ENCODE peak calls at places on chromosomes 13 and 19, in nine cellular contexts. One of them, this sample, is unnamed.

GRCh38 chr13:38866649-38867048 is 124.0 kb downstream of the STOML3 start:
- DNase-seq in breast epithelium: no peak
- DNase-seq in transverse colon: no peak
- DNase-seq in stomach: no peak
- DNase-seq in SK-N-SH: no peak
- DNase-seq in GM23338: no peak
- DNase-seq in HepG2: peak
- DNase-seq in H1: no peak
- DNase-seq in GM12878: no peak
- DNase-seq in this sample: no peak

GRCh38 chr13:66996503-66996902 is 233.6 kb downstream of the PCDH9 start:
- DNase-seq in breast epithelium: no peak
- DNase-seq in transverse colon: no peak
- DNase-seq in stomach: no peak
- DNase-seq in SK-N-SH: no peak
- DNase-seq in GM23338: no peak
- DNase-seq in HepG2: no peak
- DNase-seq in H1: no peak
- DNase-seq in GM12878: no peak
- DNase-seq in this sample: no peak

GRCh38 chr13:72141845-72142470 is 275.0 kb upstream of the DACH1 start:
- DNase-seq in breast epithelium: no peak
- DNase-seq in transverse colon: no peak
- DNase-seq in stomach: no peak
- DNase-seq in SK-N-SH: no peak
- DNase-seq in GM23338: no peak
- DNase-seq in HepG2: no peak
- DNase-seq in H1: no peak
- DNase-seq in GM12878: no peak
- DNase-seq in this sample: peak

GRCh38 chr13:50124536-50125305 is 109.5 kb downstream of the KCNRG start:
- DNase-seq in breast epithelium: peak
- DNase-seq in transverse colon: peak
- DNase-seq in stomach: peak
- DNase-seq in SK-N-SH: peak
- DNase-seq in GM23338: peak
- DNase-seq in HepG2: peak
- DNase-seq in H1: no peak
- DNase-seq in GM12878: no peak
- DNase-seq in this sample: peak

GRCh38 chr13:24684600-24684998 is 4.4 kb downstream of the ATP12A start:
- DNase-seq in breast epithelium: no peak
- DNase-seq in transverse colon: no peak
- DNase-seq in stomach: no peak
- DNase-seq in SK-N-SH: no peak
- DNase-seq in GM23338: no peak
- DNase-seq in HepG2: no peak
- DNase-seq in H1: no peak
- DNase-seq in GM12878: no peak
- DNase-seq in this sample: no peak

GRCh38 chr19:58518261-58519086 is 1.1 kb downstream of the ZBTB45 start:
- DNase-seq in breast epithelium: no peak
- DNase-seq in transverse colon: peak
- DNase-seq in stomach: no peak
- DNase-seq in SK-N-SH: peak
- DNase-seq in GM23338: no peak
- DNase-seq in HepG2: no peak
- DNase-seq in H1: no peak
- DNase-seq in GM12878: no peak
- DNase-seq in this sample: no peak

GRCh38 chr13:51624207-51624606 is 39.9 kb downstream of the WDFY2 start:
- DNase-seq in breast epithelium: no peak
- DNase-seq in transverse colon: no peak
- DNase-seq in stomach: no peak
- DNase-seq in SK-N-SH: no peak
- DNase-seq in GM23338: no peak
- DNase-seq in HepG2: no peak
- DNase-seq in H1: no peak
- DNase-seq in GM12878: no peak
- DNase-seq in this sample: no peak

GRCh38 chr13:109744512-109745051 is 41.8 kb downstream of the IRS2 start:
- DNase-seq in breast epithelium: no peak
- DNase-seq in transverse colon: peak
- DNase-seq in stomach: no peak
- DNase-seq in SK-N-SH: peak
- DNase-seq in GM23338: no peak
- DNase-seq in HepG2: no peak
- DNase-seq in H1: no peak
- DNase-seq in GM12878: no peak
- DNase-seq in this sample: peak

GRCh38 chr13:76879876-76880270 is 6.3 kb downstream of the KCTD12 start:
- DNase-seq in breast epithelium: no peak
- DNase-seq in transverse colon: no peak
- DNase-seq in stomach: no peak
- DNase-seq in SK-N-SH: no peak
- DNase-seq in GM23338: no peak
- DNase-seq in HepG2: no peak
- DNase-seq in H1: no peak
- DNase-seq in GM12878: no peak
- DNase-seq in this sample: no peak

GRCh38 chr19:53782698-53783097 is 41.4 kb downstream of the NLRP12 start:
- DNase-seq in breast epithelium: no peak
- DNase-seq in transverse colon: no peak
- DNase-seq in stomach: no peak
- DNase-seq in SK-N-SH: no peak
- DNase-seq in GM23338: peak
- DNase-seq in HepG2: no peak
- DNase-seq in H1: no peak
- DNase-seq in GM12878: no peak
- DNase-seq in this sample: no peak

GRCh38 chr13:106418556-106418955 is 116.9 kb downstream of the EFNB2 start:
- DNase-seq in breast epithelium: no peak
- DNase-seq in transverse colon: no peak
- DNase-seq in stomach: no peak
- DNase-seq in SK-N-SH: peak
- DNase-seq in GM23338: no peak
- DNase-seq in HepG2: no peak
- DNase-seq in H1: no peak
- DNase-seq in GM12878: no peak
- DNase-seq in this sample: no peak

GRCh38 chr19:16268676-16269319 is 55.8 kb upstream of the KLF2 start:
- DNase-seq in breast epithelium: no peak
- DNase-seq in transverse colon: no peak
- DNase-seq in stomach: no peak
- DNase-seq in SK-N-SH: no peak
- DNase-seq in GM23338: no peak
- DNase-seq in HepG2: no peak
- DNase-seq in H1: no peak
- DNase-seq in GM12878: no peak
- DNase-seq in this sample: no peak

GRCh38 chr13:96958286-96958891 is 35.9 kb downstream of the OXGR1 start:
- DNase-seq in breast epithelium: no peak
- DNase-seq in transverse colon: no peak
- DNase-seq in stomach: peak
- DNase-seq in SK-N-SH: peak
- DNase-seq in GM23338: peak
- DNase-seq in HepG2: peak
- DNase-seq in H1: no peak
- DNase-seq in GM12878: no peak
- DNase-seq in this sample: peak

GRCh38 chr13:113951246-113951999 is 22.5 kb downstream of the C13orf46 start:
- DNase-seq in breast epithelium: peak
- DNase-seq in transverse colon: peak
- DNase-seq in stomach: peak
- DNase-seq in SK-N-SH: peak
- DNase-seq in GM23338: peak
- DNase-seq in HepG2: peak
- DNase-seq in H1: peak
- DNase-seq in GM12878: no peak
- DNase-seq in this sample: peak

GRCh38 chr19:41905273-41906002 is 22.5 kb downstream of the ARHGEF1 start:
- DNase-seq in breast epithelium: no peak
- DNase-seq in transverse colon: no peak
- DNase-seq in stomach: no peak
- DNase-seq in SK-N-SH: no peak
- DNase-seq in GM23338: no peak
- DNase-seq in HepG2: no peak
- DNase-seq in H1: no peak
- DNase-seq in GM12878: no peak
- DNase-seq in this sample: no peak

GRCh38 chr13:64332048-64332447 is 2898.1 kb downstream of the PCDH9 start:
- DNase-seq in breast epithelium: no peak
- DNase-seq in transverse colon: no peak
- DNase-seq in stomach: no peak
- DNase-seq in SK-N-SH: peak
- DNase-seq in GM23338: no peak
- DNase-seq in HepG2: no peak
- DNase-seq in H1: no peak
- DNase-seq in GM12878: no peak
- DNase-seq in this sample: no peak

GRCh38 chr19:19464339-19465098 is 50.8 kb downstream of the TSSK6 start:
- DNase-seq in breast epithelium: no peak
- DNase-seq in transverse colon: no peak
- DNase-seq in stomach: peak
- DNase-seq in SK-N-SH: no peak
- DNase-seq in GM23338: peak
- DNase-seq in HepG2: no peak
- DNase-seq in H1: no peak
- DNase-seq in GM12878: no peak
- DNase-seq in this sample: no peak

GRCh38 chr19:5719961-5720790 is at the start of the genes CATSPERD and LONP1:
- DNase-seq in breast epithelium: peak
- DNase-seq in transverse colon: peak
- DNase-seq in stomach: peak
- DNase-seq in SK-N-SH: peak
- DNase-seq in GM23338: peak
- DNase-seq in HepG2: peak
- DNase-seq in H1: peak
- DNase-seq in GM12878: peak
- DNase-seq in this sample: peak

GRCh38 chr13:94413545-94413944 is 65.9 kb downstream of the DCT start:
- DNase-seq in breast epithelium: no peak
- DNase-seq in transverse colon: no peak
- DNase-seq in stomach: no peak
- DNase-seq in SK-N-SH: no peak
- DNase-seq in GM23338: no peak
- DNase-seq in HepG2: no peak
- DNase-seq in H1: no peak
- DNase-seq in GM12878: no peak
- DNase-seq in this sample: no peak
- H3K27ac ChIP-seq in breast epithelium: no peak
- H3K27ac ChIP-seq in transverse colon: no peak
- H3K27ac ChIP-seq in stomach: no peak
- H3K27ac ChIP-seq in SK-N-SH: no peak
- H3K27ac ChIP-seq in GM23338: no peak
- H3K27ac ChIP-seq in HepG2: no peak
- H3K27ac ChIP-seq in H1: no peak
- H3K27ac ChIP-seq in GM12878: no peak
- H3K27ac ChIP-seq in this sample: no peak

GRCh38 chr19:8361921-8362793 is 1.8 kb upstream of the ANGPTL4 start:
- DNase-seq in breast epithelium: peak
- DNase-seq in transverse colon: peak
- DNase-seq in stomach: peak
- DNase-seq in SK-N-SH: peak
- DNase-seq in GM23338: no peak
- DNase-seq in HepG2: peak
- DNase-seq in H1: no peak
- DNase-seq in GM12878: no peak
- DNase-seq in this sample: peak
- TF ChIP-seq POLR2AphosphoS5 in breast epithelium: peak
- TF ChIP-seq POLR2AphosphoS5 in transverse colon: peak
- TF ChIP-seq POLR2AphosphoS5 in stomach: peak
- TF ChIP-seq POLR2AphosphoS5 in SK-N-SH: peak
- TF ChIP-seq POLR2AphosphoS5 in GM23338: no peak
- TF ChIP-seq POLR2AphosphoS5 in HepG2: peak
- TF ChIP-seq POLR2AphosphoS5 in H1: no peak
- TF ChIP-seq POLR2AphosphoS5 in GM12878: no peak
- TF ChIP-seq POLR2AphosphoS5 in this sample: peak

GRCh38 chr19:10228393-10228792 is 2.7 kb downstream of the S1PR2 start:
- DNase-seq in breast epithelium: no peak
- DNase-seq in transverse colon: no peak
- DNase-seq in stomach: no peak
- DNase-seq in SK-N-SH: no peak
- DNase-seq in GM23338: no peak
- DNase-seq in HepG2: no peak
- DNase-seq in H1: no peak
- DNase-seq in GM12878: no peak
- DNase-seq in this sample: no peak

GRCh38 chr19:10230155-10230903 is 802 bp downstream of the S1PR2 start:
- DNase-seq in breast epithelium: no peak
- DNase-seq in transverse colon: peak
- DNase-seq in stomach: peak
- DNase-seq in SK-N-SH: peak
- DNase-seq in GM23338: peak
- DNase-seq in HepG2: no peak
- DNase-seq in H1: no peak
- DNase-seq in GM12878: no peak
- DNase-seq in this sample: no peak

GRCh38 chr19:10227215-10227971 is 3.7 kb downstream of the S1PR2 start:
- DNase-seq in breast epithelium: no peak
- DNase-seq in transverse colon: no peak
- DNase-seq in stomach: no peak
- DNase-seq in SK-N-SH: peak
- DNase-seq in GM23338: peak
- DNase-seq in HepG2: no peak
- DNase-seq in H1: no peak
- DNase-seq in GM12878: no peak
- DNase-seq in this sample: peak

GRCh38 chr19:10226376-10227214 is 4.5 kb downstream of the S1PR2 start:
- DNase-seq in breast epithelium: peak
- DNase-seq in transverse colon: peak
- DNase-seq in stomach: peak
- DNase-seq in SK-N-SH: peak
- DNase-seq in GM23338: no peak
- DNase-seq in HepG2: no peak
- DNase-seq in H1: no peak
- DNase-seq in GM12878: no peak
- DNase-seq in this sample: no peak

DNA sequence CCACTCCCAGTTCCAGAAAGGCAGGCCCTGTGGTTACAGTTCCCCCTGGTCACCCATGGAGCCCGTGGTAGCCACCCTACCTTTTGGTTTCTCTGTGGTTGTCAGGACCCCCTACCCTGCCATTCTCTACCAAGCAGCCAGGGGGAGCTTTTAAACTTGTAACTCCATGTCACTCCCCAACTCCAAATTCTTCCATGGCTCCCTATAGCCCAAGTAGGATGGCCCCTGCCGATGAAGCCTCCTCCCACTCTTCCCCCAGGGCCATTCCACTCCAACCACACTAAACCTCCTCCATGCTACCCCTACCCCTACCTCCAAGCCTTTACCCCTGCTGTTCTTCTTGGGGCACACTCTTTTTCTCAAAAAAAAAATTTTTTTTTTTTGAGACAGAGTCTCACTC is 2.2 kb downstream of the S1PR2 start:
- DNase-seq in breast epithelium: no peak
- DNase-seq in transverse colon: no peak
- DNase-seq in stomach: no peak
- DNase-seq in SK-N-SH: peak
- DNase-seq in GM23338: peak
- DNase-seq in HepG2: peak
- DNase-seq in H1: no peak
- DNase-seq in GM12878: no peak
- DNase-seq in this sample: no peak
- H3K27ac ChIP-seq in breast epithelium: peak
- H3K27ac ChIP-seq in transverse colon: peak
- H3K27ac ChIP-seq in stomach: peak
- H3K27ac ChIP-seq in SK-N-SH: no peak
- H3K27ac ChIP-seq in GM23338: no peak
- H3K27ac ChIP-seq in HepG2: no peak
- H3K27ac ChIP-seq in H1: no peak
- H3K27ac ChIP-seq in GM12878: peak
- H3K27ac ChIP-seq in this sample: peak

GRCh38 chr19:10260141-10260584 is 8.1 kb downstream of the MRPL4 start:
- DNase-seq in breast epithelium: no peak
- DNase-seq in transverse colon: no peak
- DNase-seq in stomach: peak
- DNase-seq in SK-N-SH: no peak
- DNase-seq in GM23338: no peak
- DNase-seq in HepG2: peak
- DNase-seq in H1: no peak
- DNase-seq in GM12878: no peak
- DNase-seq in this sample: no peak
- TF ChIP-seq POLR2AphosphoS5 in breast epithelium: no peak
- TF ChIP-seq POLR2AphosphoS5 in transverse colon: no peak
- TF ChIP-seq POLR2AphosphoS5 in stomach: peak
- TF ChIP-seq POLR2AphosphoS5 in SK-N-SH: no peak
- TF ChIP-seq POLR2AphosphoS5 in GM23338: no peak
- TF ChIP-seq POLR2AphosphoS5 in HepG2: no peak
- TF ChIP-seq POLR2AphosphoS5 in H1: no peak
- TF ChIP-seq POLR2AphosphoS5 in GM12878: no peak
- TF ChIP-seq POLR2AphosphoS5 in this sample: no peak

This sample was measured in prostate gland.